ENCODE peak calls at places on chromosomes 3 and 15, in five cellular contexts. One of them, this sample, is unnamed.

GRCh38 chr3:12944413-12944812 is 103.0 kb upstream of the RPL32 start:
- DNase-seq in effector CD4-positive, alpha-beta T cell: no peak
- DNase-seq in T-cell: no peak
- DNase-seq in germinal center: no peak
- DNase-seq in HFF-Myc: no peak
- DNase-seq in this sample: no peak

GRCh38 chr15:81256916-81257315 is 60.2 kb downstream of the IL16 start:
- DNase-seq in effector CD4-positive, alpha-beta T cell: no peak
- DNase-seq in germinal center: no peak
- DNase-seq in HFF-Myc: no peak
- DNase-seq in T-cell: no peak
- DNase-seq in this sample: no peak

GRCh38 chr3:170330366-170330765 is 27.1 kb upstream of the SKIL start:
- DNase-seq in HFF-Myc: peak
- DNase-seq in T-cell: no peak
- DNase-seq in germinal center: no peak
- DNase-seq in effector CD4-positive, alpha-beta T cell: no peak
- DNase-seq in this sample: no peak

GRCh38 chr3:159322322-159322939 is 520.6 kb downstream of the MFSD1 start:
- DNase-seq in germinal center: peak
- DNase-seq in effector CD4-positive, alpha-beta T cell: no peak
- DNase-seq in T-cell: no peak
- DNase-seq in HFF-Myc: peak
- DNase-seq in this sample: no peak

GRCh38 chr3:109385442-109386318 is 48.3 kb upstream of the DPPA4 start:
- DNase-seq in T-cell: no peak
- DNase-seq in effector CD4-positive, alpha-beta T cell: no peak
- DNase-seq in HFF-Myc: no peak
- DNase-seq in germinal center: no peak
- DNase-seq in this sample: no peak

GRCh38 chr3:175192536-175192935 is 333.4 kb downstream of the NAALADL2 start:
- DNase-seq in germinal center: no peak
- DNase-seq in effector CD4-positive, alpha-beta T cell: no peak
- DNase-seq in HFF-Myc: no peak
- DNase-seq in T-cell: no peak
- DNase-seq in this sample: no peak

GRCh38 chr15:85582719-85583089 is 202.3 kb downstream of the AKAP13 start:
- DNase-seq in HFF-Myc: no peak
- DNase-seq in germinal center: peak
- DNase-seq in T-cell: peak
- DNase-seq in effector CD4-positive, alpha-beta T cell: peak
- DNase-seq in this sample: peak

GRCh38 chr3:78951546-78951945 is 816.3 kb downstream of the ROBO1 start:
- DNase-seq in HFF-Myc: no peak
- DNase-seq in germinal center: no peak
- DNase-seq in T-cell: no peak
- DNase-seq in effector CD4-positive, alpha-beta T cell: no peak
- DNase-seq in this sample: no peak

GRCh38 chr3:184678317-184679055 is 33.4 kb downstream of the MAGEF1 start:
- DNase-seq in HFF-Myc: no peak
- DNase-seq in T-cell: no peak
- DNase-seq in germinal center: no peak
- DNase-seq in effector CD4-positive, alpha-beta T cell: no peak
- DNase-seq in this sample: no peak

GRCh38 chr3:57006949-57007419 is 53.5 kb upstream of the SPATA12 start:
- DNase-seq in HFF-Myc: no peak
- DNase-seq in T-cell: no peak
- DNase-seq in effector CD4-positive, alpha-beta T cell: no peak
- DNase-seq in germinal center: no peak
- DNase-seq in this sample: no peak

GRCh38 chr3:178901204-178901603 is 170.4 kb downstream of the ZMAT3 start:
- DNase-seq in HFF-Myc: no peak
- DNase-seq in T-cell: no peak
- DNase-seq in effector CD4-positive, alpha-beta T cell: no peak
- DNase-seq in germinal center: no peak
- DNase-seq in this sample: no peak

GRCh38 chr3:113746955-113747718 is at the start of gene ATP6V1A:
- DNase-seq in germinal center: peak
- DNase-seq in T-cell: peak
- DNase-seq in effector CD4-positive, alpha-beta T cell: peak
- DNase-seq in HFF-Myc: no peak
- DNase-seq in this sample: peak

GRCh38 chr3:188241072-188241471 is 87.1 kb downstream of the LPP start:
- DNase-seq in germinal center: no peak
- DNase-seq in effector CD4-positive, alpha-beta T cell: no peak
- DNase-seq in HFF-Myc: no peak
- DNase-seq in T-cell: no peak
- DNase-seq in this sample: no peak

GRCh38 chr3:38247366-38248035 is 18.1 kb upstream of the SLC22A13 start:
- DNase-seq in T-cell: no peak
- DNase-seq in effector CD4-positive, alpha-beta T cell: no peak
- DNase-seq in HFF-Myc: peak
- DNase-seq in germinal center: no peak
- DNase-seq in this sample: no peak

This sample was measured in CMK.